ENCODE peak calls at places on chromosomes 12 and 14, in seven cellular contexts. U, C, Q, G, Z, J and B are unnamed samples.

GRCh38 chr12:102876883-102877282 is 40.2 kb downstream of the PAH start:
- DNase-seq in U (no peak), C (no peak), Q (no peak), G (no peak), Z (no peak), J (no peak), B (no peak)

GRCh38 chr14:30559638-30560071 is 697 bp downstream of the G2E3 start:
- DNase-seq in U (no peak), C (no peak), Q (peak), G (no peak), Z (peak), J (no peak), B (no peak)

GRCh38 chr12:14995583-14996425 is 23.0 kb downstream of the PDE6H start:
- DNase-seq in U (no peak), C (no peak), Q (peak), G (peak), Z (peak), J (no peak), B (peak)

GRCh38 chr12:124109760-124110159 is 136.7 kb downstream of the ZNF664 start:
- DNase-seq in U (no peak), C (no peak), Q (peak), G (no peak), Z (peak), J (no peak), B (peak)

GRCh38 chr12:107243316-107243715 is 150.0 kb upstream of the CRY1 start:
- DNase-seq in U (no peak), C (no peak), Q (no peak), G (no peak), Z (no peak), J (no peak), B (no peak)

GRCh38 chr12:57838594-57839302 is 7.8 kb downstream of the CTDSP2 start:
- DNase-seq in U (no peak), C (no peak), Q (no peak), G (no peak), Z (peak), J (no peak), B (no peak)

GRCh38 chr14:95686935-95687334 is 709 bp downstream of the TCL1B start:
- DNase-seq in U (no peak), C (no peak), Q (no peak), G (no peak), Z (no peak), J (no peak), B (no peak)

GRCh38 chr14:33026850-33027420 is 88.3 kb downstream of the NPAS3 start:
- DNase-seq in U (no peak), C (no peak), Q (peak), G (no peak), Z (peak), J (no peak), B (no peak)

GRCh38 chr14:92475451-92476187 is 38.0 kb upstream of the RIN3 start:
- DNase-seq in U (peak), C (no peak), Q (no peak), G (no peak), Z (peak), J (no peak), B (no peak)

GRCh38 chr14:89618309-89618708 is 201.3 kb upstream of the FOXN3 start:
- DNase-seq in U (no peak), C (no peak), Q (peak), G (no peak), Z (peak), J (peak), B (no peak)

GRCh38 chr12:112105891-112106290 is 2.7 kb downstream of the NAA25 start:
- DNase-seq in U (no peak), C (no peak), Q (no peak), G (no peak), Z (no peak), J (no peak), B (no peak)

GRCh38 chr12:5480218-5480952 is 48.5 kb downstream of the NTF3 start:
- DNase-seq in U (no peak), C (no peak), Q (no peak), G (no peak), Z (no peak), J (no peak), B (no peak)

GRCh38 chr14:96205059-96205993 is 687 bp downstream of the BDKRB2 start:
- DNase-seq in U (no peak), C (no peak), Q (no peak), G (no peak), Z (no peak), J (peak), B (no peak)

GRCh38 chr14:57970594-57970993 is 104.7 kb upstream of the SLC35F4 start:
- DNase-seq in U (no peak), C (no peak), Q (no peak), G (no peak), Z (no peak), J (no peak), B (no peak)

GRCh38 chr14:103641181-103641580 is 12.2 kb downstream of the KLC1 start:
- DNase-seq in U (no peak), C (no peak), Q (peak), G (no peak), Z (peak), J (no peak), B (no peak)

GRCh38 chr12:110338754-110339153 is 57.7 kb downstream of the ATP2A2 start:
- DNase-seq in U (no peak), C (no peak), Q (peak), G (no peak), Z (no peak), J (no peak), B (no peak)

DNA sequence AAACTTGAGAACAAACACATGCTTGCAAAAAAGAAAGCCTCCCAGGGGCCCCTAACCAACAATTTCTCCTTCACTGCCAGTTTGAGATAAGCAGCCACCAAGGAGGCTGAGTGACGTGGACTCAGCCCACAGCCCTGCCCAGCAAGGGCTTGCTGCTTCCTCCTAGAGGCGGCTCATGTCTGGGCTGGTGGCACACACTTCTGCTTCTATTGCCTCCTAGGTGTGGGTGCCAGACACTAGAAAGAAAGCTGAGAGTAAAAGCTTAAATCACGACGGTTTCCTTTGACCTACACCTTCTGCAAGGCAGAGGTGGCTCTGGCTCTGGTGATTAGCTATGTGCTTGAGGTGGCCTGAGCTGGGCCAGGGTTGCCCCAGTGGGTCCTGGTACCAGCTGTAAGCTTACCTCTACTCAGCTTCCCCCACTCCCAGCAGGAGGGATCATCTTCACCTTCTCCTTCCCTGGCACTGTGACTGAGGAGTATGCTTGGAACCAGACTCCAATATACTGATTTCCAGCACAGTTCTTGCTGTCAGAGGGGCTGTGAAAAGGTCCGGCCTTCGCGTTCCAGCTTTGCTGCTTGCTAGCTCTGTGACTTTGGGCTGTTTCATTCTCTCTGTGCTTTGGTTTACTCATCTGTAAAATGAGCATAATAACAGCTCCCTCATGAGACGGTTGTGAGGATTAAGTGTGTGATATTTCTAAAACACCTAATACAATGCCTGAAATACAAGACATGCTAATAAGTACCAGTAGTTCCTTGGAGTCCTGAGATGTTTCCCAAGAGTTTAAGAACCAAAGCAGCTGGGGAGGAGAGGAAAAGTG is 89.7 kb upstream of the PARP11 start:
- DNase-seq in U (no peak), C (no peak), Q (no peak), G (no peak), Z (no peak), J (no peak), B (no peak)
- TF ChIP-seq CTCF in U (no peak), C (no peak), Q (no peak), G (no peak), Z (no peak), J (no peak), B (no peak)

GRCh38 chr12:47651368-47652254 is 54.2 kb downstream of the RPAP3 start:
- DNase-seq in U (peak), C (no peak), Q (peak), G (peak), Z (peak), J (peak), B (peak)
- H3K4me3 ChIP-seq in U (no peak), C (peak), Q (peak), G (no peak), Z (no peak), J (peak), B (peak)

GRCh38 chr14:77376771-77377501 is at the start of the genes SAMD15 and TMED8:
- DNase-seq in U (peak), C (peak), Q (peak), G (peak), Z (peak), J (peak), B (peak)
- TF ChIP-seq CTCF in U (peak), C (peak), Q (peak), G (no peak), Z (no peak), J (peak), B (peak)

GRCh38 chr12:130775953-130776856 is 60.1 kb upstream of the RIMBP2 start:
- DNase-seq in U (peak), C (no peak), Q (peak), G (peak), Z (peak), J (no peak), B (peak)
- H3K4me3 ChIP-seq in U (peak), C (peak), Q (peak), G (peak), Z (peak), J (peak), B (no peak)

GRCh38 chr14:97298331-97298730 is 501.1 kb downstream of the VRK1 start:
- DNase-seq in U (no peak), C (no peak), Q (peak), G (no peak), Z (no peak), J (no peak), B (no peak)
- TF ChIP-seq CTCF in U (no peak), C (no peak), Q (peak), G (no peak), Z (no peak), J (no peak), B (peak)

GRCh38 chr12:64265839-64266238 is 43.7 kb upstream of the KICS2 start:
- DNase-seq in U (no peak), C (no peak), Q (no peak), G (no peak), Z (no peak), J (no peak), B (no peak)
- H3K4me3 ChIP-seq in U (no peak), C (no peak), Q (no peak), G (no peak), Z (no peak), J (no peak), B (no peak)

DNA sequence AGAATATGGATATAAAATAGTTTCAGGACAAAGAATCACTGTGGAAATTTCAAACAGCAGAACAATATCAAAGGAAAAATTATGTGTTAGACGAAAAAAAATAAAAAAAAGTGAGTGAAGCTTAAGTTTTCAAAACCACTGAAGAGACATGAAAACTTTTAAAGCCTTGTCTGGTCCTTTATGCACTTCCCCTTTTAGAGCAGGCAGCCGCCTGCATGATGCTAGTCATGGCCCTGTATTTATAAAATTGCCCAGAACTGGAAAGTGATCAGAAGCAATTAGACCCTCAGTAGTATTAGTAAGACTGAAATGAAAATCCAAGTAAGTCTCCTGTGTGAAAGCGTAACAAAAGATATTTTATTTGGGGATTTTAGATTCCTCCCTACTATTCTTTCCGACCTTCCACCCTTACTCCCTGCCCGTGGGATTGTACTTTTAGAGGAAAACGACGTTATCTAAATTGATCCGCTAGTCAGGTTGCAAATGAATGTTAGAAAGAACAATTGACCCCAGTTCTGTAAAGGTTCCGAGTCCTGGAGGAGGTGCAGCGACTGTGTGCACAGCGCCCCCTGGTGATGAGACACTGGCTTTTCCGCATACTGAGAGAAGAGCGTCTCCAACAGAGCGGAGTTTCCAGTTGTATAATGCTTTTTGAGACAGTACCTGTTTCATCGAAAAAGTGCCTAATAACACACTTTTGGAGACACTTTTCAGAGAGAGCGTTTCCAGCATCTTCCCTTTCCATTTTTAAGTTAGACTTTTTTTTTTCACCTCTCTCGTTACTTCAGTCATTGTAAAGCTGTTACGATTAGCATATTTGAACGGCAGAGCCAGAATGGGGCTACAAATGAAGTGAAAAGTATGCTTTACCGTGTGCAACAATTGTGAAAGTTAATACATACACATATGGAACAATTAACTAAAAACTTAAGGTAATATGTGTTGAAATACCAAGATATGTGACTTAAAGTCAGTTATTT is 12.4 kb downstream of the MGST1 start:
- DNase-seq in U (no peak), C (no peak), Q (peak), G (no peak), Z (peak), J (peak), B (no peak)
- TF ChIP-seq CTCF in U (peak), C (peak), Q (peak), G (peak), Z (peak), J (peak), B (peak)

DNA sequence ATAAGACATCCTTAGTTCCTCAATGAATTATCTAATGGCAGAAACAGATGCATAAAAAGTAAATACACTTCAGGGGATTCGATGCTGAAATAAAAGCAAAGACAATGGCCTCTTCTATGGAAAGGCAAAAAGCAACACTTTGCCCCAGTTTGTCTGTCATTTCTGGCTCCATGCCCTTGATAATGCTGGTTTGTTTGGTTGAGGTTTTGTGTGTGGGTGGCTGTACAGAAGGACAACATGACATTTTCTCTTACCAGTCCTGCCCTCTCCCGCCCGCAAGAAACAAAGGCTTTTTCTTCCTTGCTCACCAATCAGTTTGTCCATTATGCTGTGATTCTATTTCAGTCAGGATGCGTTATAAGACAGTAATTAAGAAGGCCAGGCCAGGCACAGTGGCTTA is 18.1 kb upstream of the WDR89 start:
- DNase-seq in U (no peak), C (no peak), Q (peak), G (no peak), Z (no peak), J (no peak), B (no peak)
- H3K4me3 ChIP-seq in U (no peak), C (no peak), Q (no peak), G (no peak), Z (no peak), J (no peak), B (no peak)